ENCODE peak calls at places on chromosomes 1 and 21, in ten cellular contexts. F is stimulated activated CD4-positive, alpha-beta T cell treated with anti-CD3 and anti-CD28 coated beads, Interleukin-15, amount 100 ng/mL, for 1 hour; L is NCI-H1092 treated with DMSO at 0.1 percent for 48 hours; B is heart left ventricle; I is activated CD8-positive, alpha-beta T cell treated with anti-CD3 and anti-CD28 coated beads for 36 hours; P is EL; V is WTC11; S is GM04503; A is dermis microvascular lymphatic vessel endothelial cell; K is heart right ventricle. D is an unnamed sample.
A peak's percentile ranks its signal among the peaks of the same experiment; 100 is the strongest.

GRCh38 chr1:153277852-153278251 is 18.4 kb downstream of the LORICRIN start:
- DNase-seq in F (no peak), L (no peak), B (no peak), I (peak; percentile 65), P (no peak), V (peak; percentile 78), S (no peak), A (no peak), K (no peak), D (peak; percentile 14)

GRCh38 chr1:11927866-11928592 is 1.8 kb upstream of the KIAA2013 start:
- DNase-seq in F (no peak), L (no peak), B (no peak), I (no peak), P (no peak), V (no peak), S (no peak), A (no peak), K (no peak), D (no peak)

GRCh38 chr1:50308883-50309282 is 114.4 kb downstream of the DMRTA2 start:
- DNase-seq in F (no peak), L (no peak), B (peak; percentile 40), I (peak; percentile 36), P (peak; percentile 23), V (peak; percentile 79), S (no peak), A (peak; percentile 23), K (peak; percentile 15), D (no peak)

GRCh38 chr1:41361495-41362356 is 492 bp downstream of the FOXO6 start:
- DNase-seq in F (no peak), L (peak; percentile 70), B (no peak), I (peak; percentile 49), P (no peak), V (peak; percentile 25), S (no peak), A (no peak), K (no peak), D (peak; percentile 60)

GRCh38 chr1:23601104-23601967 is 42.0 kb upstream of the ID3 start:
- DNase-seq in F (no peak), L (no peak), B (no peak), I (no peak), P (no peak), V (no peak), S (no peak), A (no peak), K (no peak), D (no peak)

GRCh38 chr1:193058529-193059281 is 455 bp downstream of the UCHL5 start:
- DNase-seq in F (peak; percentile 12), L (peak; percentile 31), B (peak; percentile 43), I (peak; percentile 85), P (peak; percentile 63), V (peak; percentile 12), S (no peak), A (no peak), K (peak; percentile 11), D (peak; percentile 70)

GRCh38 chr1:62401034-62401433 is 35.8 kb upstream of the USP1 start:
- DNase-seq in F (no peak), L (no peak), B (no peak), I (no peak), P (no peak), V (no peak), S (no peak), A (no peak), K (no peak), D (peak; percentile 94)

GRCh38 chr1:51435902-51436301 is 83.2 kb downstream of the EPS15 start:
- DNase-seq in F (no peak), L (no peak), B (no peak), I (no peak), P (no peak), V (no peak), S (no peak), A (no peak), K (no peak), D (no peak)

GRCh38 chr1:203631946-203632345 is 5.3 kb downstream of the ATP2B4 start:
- DNase-seq in F (no peak), L (no peak), B (no peak), I (no peak), P (no peak), V (no peak), S (no peak), A (peak; percentile 56), K (no peak), D (peak; percentile 79)

GRCh38 chr21:27700974-27701614 is 734.2 kb upstream of the ADAMTS5 start:
- DNase-seq in F (no peak), L (peak; percentile 52), B (peak; percentile 88), I (peak; percentile 80), P (peak; percentile 88), V (peak; percentile 81), S (peak; percentile 42), A (peak; percentile 43), K (peak; percentile 88), D (peak; percentile 41)

GRCh38 chr21:45302082-45303061 is 14.7 kb upstream of the POFUT2 start:
- DNase-seq in F (peak; percentile 53), L (no peak), B (peak; percentile 88), I (peak; percentile 57), P (no peak), V (no peak), S (no peak), A (no peak), K (peak; percentile 92), D (no peak)

GRCh38 chr1:239951518-239952130 is 140.1 kb upstream of the FMN2 start:
- DNase-seq in F (no peak), L (peak; percentile 78), B (peak; percentile 51), I (peak; percentile 82), P (peak; percentile 69), V (peak; percentile 64), S (no peak), A (peak; percentile 45), K (peak; percentile 55), D (peak; percentile 77)

GRCh38 chr21:31988492-31989285 is 115.9 kb downstream of the HUNK start:
- DNase-seq in F (no peak), L (no peak), B (no peak), I (no peak), P (no peak), V (no peak), S (peak; percentile 12), A (no peak), K (no peak), D (no peak)

GRCh38 chr1:10444795-10445397 is 4.9 kb upstream of the CORT start:
- DNase-seq in F (no peak), L (no peak), B (no peak), I (no peak), P (no peak), V (no peak), S (no peak), A (no peak), K (no peak), D (no peak)

GRCh38 chr1:33047290-33047689 is 10.6 kb upstream of the AK2 start:
- DNase-seq in F (no peak), L (no peak), B (no peak), I (no peak), P (no peak), V (no peak), S (no peak), A (no peak), K (no peak), D (no peak)

GRCh38 chr1:209409786-209410185 is 173.7 kb upstream of the CAMK1G start:
- DNase-seq in F (no peak), L (no peak), B (no peak), I (no peak), P (peak; percentile 91), V (no peak), S (peak; percentile 77), A (no peak), K (no peak), D (no peak)

GRCh38 chr1:167542109-167543032 is 11.2 kb downstream of the CREG1 start:
- DNase-seq in F (no peak), L (no peak), B (no peak), I (no peak), P (no peak), V (no peak), S (no peak), A (no peak), K (no peak), D (no peak)

GRCh38 chr21:23633447-23633846 is 1973.8 kb downstream of the MRPL39 start:
- DNase-seq in F (no peak), L (no peak), B (no peak), I (no peak), P (no peak), V (no peak), S (no peak), A (no peak), K (no peak), D (no peak)

GRCh38 chr21:34834852-34835501 is 166.2 kb downstream of the CLIC6 start:
- DNase-seq in F (no peak), L (no peak), B (no peak), I (peak; percentile 61), P (no peak), V (no peak), S (no peak), A (no peak), K (no peak), D (no peak)

GRCh38 chr1:56644064-56644940 is 812 bp upstream of the PRKAA2 start:
- DNase-seq in F (no peak), L (peak; percentile 15), B (no peak), I (no peak), P (peak; percentile 32), V (peak; percentile 43), S (no peak), A (no peak), K (no peak), D (peak; percentile 0)

GRCh38 chr1:59081795-59082194 is 215.1 kb upstream of the FGGY start:
- DNase-seq in F (no peak), L (no peak), B (no peak), I (no peak), P (peak; percentile 65), V (no peak), S (no peak), A (no peak), K (no peak), D (no peak)

GRCh38 chr1:202323731-202324130 is 18.0 kb downstream of the UBE2T start:
- DNase-seq in F (no peak), L (no peak), B (no peak), I (no peak), P (no peak), V (no peak), S (no peak), A (no peak), K (no peak), D (peak; percentile 40)

GRCh38 chr1:23867542-23867952 is 543 bp downstream of the FUCA1 start:
- DNase-seq in F (no peak), L (no peak), B (peak; percentile 28), I (no peak), P (no peak), V (no peak), S (no peak), A (no peak), K (no peak), D (peak; percentile 63)

GRCh38 chr1:100767176-100767876 is 47.8 kb downstream of the VCAM1 start:
- DNase-seq in F (no peak), L (no peak), B (no peak), I (no peak), P (peak; percentile 47), V (no peak), S (no peak), A (no peak), K (no peak), D (no peak)

GRCh38 chr1:239912471-239912870 is 179.2 kb upstream of the FMN2 start:
- DNase-seq in F (no peak), L (no peak), B (no peak), I (no peak), P (peak; percentile 67), V (no peak), S (peak; percentile 40), A (no peak), K (no peak), D (no peak)

GRCh38 chr1:204621996-204622395 is 63.5 kb downstream of the LRRN2 start:
- DNase-seq in F (no peak), L (no peak), B (no peak), I (no peak), P (no peak), V (no peak), S (no peak), A (no peak), K (no peak), D (no peak)

GRCh38 chr1:53346007-53346813 is 18.3 kb upstream of the LRP8 start:
- DNase-seq in F (no peak), L (no peak), B (no peak), I (no peak), P (no peak), V (no peak), S (no peak), A (no peak), K (no peak), D (no peak)

GRCh38 chr1:41698916-41699860 is 214.7 kb upstream of the EDN2 start:
- DNase-seq in F (no peak), L (no peak), B (no peak), I (peak; percentile 62), P (no peak), V (no peak), S (no peak), A (no peak), K (no peak), D (no peak)